ENCODE peak calls at places on chromosomes 6 and 20, in eight cellular contexts. V is NCI-H2171 treated with DMSO at 0.1 percent for 48 hours; L is cardiac muscle cell; Y is neural progenitor cell; P is pancreas; C is activated CD4-positive, alpha-beta T cell treated with anti-CD3 and anti-CD28 coated beads for 4 hours; X is HepG2; Q is HuH-7. W is an unnamed sample.

GRCh38 chr20:2986466-2986865 is 57.0 kb upstream of the GNRH2 start:
- DNase-seq in V (no peak), L (peak), Y (no peak), P (no peak), C (no peak), X (no peak), Q (no peak), W (no peak)

GRCh38 chr6:15077006-15077405 is 168.9 kb upstream of the JARID2 start:
- DNase-seq in V (no peak), L (no peak), Y (no peak), P (no peak), C (no peak), X (no peak), Q (no peak), W (no peak)

GRCh38 chr20:13819885-13820645 is 35.2 kb downstream of the NDUFAF5 start:
- DNase-seq in V (peak), L (peak), Y (peak), P (no peak), C (peak), X (peak), Q (peak), W (peak)

GRCh38 chr20:8724884-8725283 is 344.0 kb upstream of the PLCB4 start:
- DNase-seq in V (no peak), L (no peak), Y (no peak), P (no peak), C (no peak), X (no peak), Q (no peak), W (no peak)

GRCh38 chr6:5132741-5133140 is 47.6 kb downstream of the PPP1R3G start:
- DNase-seq in V (no peak), L (peak), Y (peak), P (no peak), C (no peak), X (no peak), Q (no peak), W (no peak)

GRCh38 chr6:63571382-63571882 is 848 bp upstream of the LOC128125822 start:
- DNase-seq in V (no peak), L (no peak), Y (no peak), P (no peak), C (no peak), X (no peak), Q (peak), W (no peak)

GRCh38 chr20:24816431-24816830 is 132.6 kb upstream of the CST7 start:
- DNase-seq in V (no peak), L (no peak), Y (no peak), P (peak), C (no peak), X (no peak), Q (no peak), W (no peak)

GRCh38 chr20:31693987-31694661 is 28.5 kb downstream of the BCL2L1 start:
- DNase-seq in V (peak), L (no peak), Y (peak), P (no peak), C (no peak), X (no peak), Q (no peak), W (no peak)

GRCh38 chr6:4672772-4673171 is 103.4 kb upstream of the CDYL start:
- DNase-seq in V (no peak), L (peak), Y (no peak), P (no peak), C (no peak), X (no peak), Q (no peak), W (no peak)

GRCh38 chr6:151425561-151425960 is 26.4 kb downstream of the RMND1 start:
- DNase-seq in V (no peak), L (no peak), Y (no peak), P (no peak), C (no peak), X (no peak), Q (no peak), W (no peak)

GRCh38 chr6:170523256-170524187 is 29.6 kb downstream of the PSMB1 start:
- DNase-seq in V (peak), L (no peak), Y (no peak), P (no peak), C (no peak), X (no peak), Q (no peak), W (no peak)

GRCh38 chr6:170093276-170093657 is 197.6 kb downstream of the DLL1 start:
- DNase-seq in V (no peak), L (no peak), Y (no peak), P (no peak), C (no peak), X (no peak), Q (no peak), W (no peak)

W was measured in Karpas-422.